ENCODE peak calls at places on chromosomes 13 and 19, in six cellular contexts. F is K562, R is SK-N-SH, C is HepG2, X is H1, A is GM12878. G is an unnamed sample.

GRCh38 chr13:81872581-81872980 is 1531.7 kb upstream of the SPRY2 start:
- DNase-seq in A (no peak), X (no peak), F (no peak), R (peak), C (peak), G (peak)

GRCh38 chr13:100633461-100633860 is 41.1 kb downstream of the TMTC4 start:
- DNase-seq in X (no peak), R (no peak), A (no peak), C (peak), F (no peak), G (no peak)

GRCh38 chr13:76812206-76812882 is 73.9 kb downstream of the KCTD12 start:
- DNase-seq in F (no peak), R (peak), X (no peak), A (no peak), C (no peak), G (no peak)

GRCh38 chr13:102779426-102780159 is 6.0 kb upstream of the TEX30 start:
- DNase-seq in F (no peak), R (peak), X (no peak), C (no peak), A (no peak), G (no peak)

GRCh38 chr19:52492991-52493470 is 34.4 kb upstream of the ZNF808 start:
- DNase-seq in F (no peak), R (peak), X (peak), A (no peak), C (no peak), G (no peak)

GRCh38 chr19:48806818-48807589 is 3.8 kb downstream of the BCAT2 start:
- DNase-seq in X (no peak), C (peak), R (peak), F (peak), A (no peak), G (peak)

GRCh38 chr13:113588394-113589111 is 4.0 kb downstream of the TFDP1 start:
- DNase-seq in C (no peak), F (no peak), X (no peak), R (no peak), A (no peak), G (no peak)

GRCh38 chr19:56718231-56718630 is 46.7 kb upstream of the ZNF835 start:
- DNase-seq in C (no peak), R (no peak), X (no peak), A (no peak), F (no peak), G (no peak)

GRCh38 chr19:3708207-3708931 is at the start of gene TJP3:
- DNase-seq in X (no peak), C (peak), F (no peak), A (no peak), R (peak), G (peak)

GRCh38 chr13:32390484-32390883 is 37.4 kb downstream of the N4BP2L1 start:
- DNase-seq in F (no peak), A (no peak), R (no peak), C (no peak), X (no peak), G (no peak)

GRCh38 chr19:389935-390289 is 19.0 kb downstream of the C2CD4C start:
- DNase-seq in F (no peak), X (no peak), A (no peak), C (no peak), R (no peak), G (no peak)

GRCh38 chr19:31595521-31595920 is 246.3 kb upstream of the TSHZ3 start:
- DNase-seq in F (no peak), X (no peak), C (no peak), A (no peak), R (no peak), G (no peak)

GRCh38 chr13:50521750-50522149 is 321.7 kb downstream of the DLEU7 start:
- DNase-seq in R (no peak), C (peak), F (no peak), X (no peak), A (no peak), G (no peak)

GRCh38 chr19:56076413-56076998 is 44.6 kb downstream of the ZNF787 start:
- DNase-seq in C (peak), X (no peak), F (peak), A (no peak), R (peak), G (peak)

GRCh38 chr19:1357695-1358094 is 26.0 kb upstream of the NDUFS7 start:
- DNase-seq in C (no peak), R (no peak), A (no peak), F (no peak), X (peak), G (no peak)

GRCh38 chr19:45340899-45341453 is 426 bp downstream of the KLC3 start:
- DNase-seq in F (no peak), R (no peak), A (no peak), X (no peak), C (no peak), G (no peak)

GRCh38 chr19:10288662-10289166 is 1.0 kb upstream of the ICAM5 start:
- DNase-seq in F (peak), R (peak), X (no peak), A (no peak), C (peak), G (no peak)

GRCh38 chr19:3184847-3185481 is 766 bp upstream of the NCLN start:
- DNase-seq in R (peak), F (peak), C (no peak), A (no peak), X (no peak), G (no peak)

DNA sequence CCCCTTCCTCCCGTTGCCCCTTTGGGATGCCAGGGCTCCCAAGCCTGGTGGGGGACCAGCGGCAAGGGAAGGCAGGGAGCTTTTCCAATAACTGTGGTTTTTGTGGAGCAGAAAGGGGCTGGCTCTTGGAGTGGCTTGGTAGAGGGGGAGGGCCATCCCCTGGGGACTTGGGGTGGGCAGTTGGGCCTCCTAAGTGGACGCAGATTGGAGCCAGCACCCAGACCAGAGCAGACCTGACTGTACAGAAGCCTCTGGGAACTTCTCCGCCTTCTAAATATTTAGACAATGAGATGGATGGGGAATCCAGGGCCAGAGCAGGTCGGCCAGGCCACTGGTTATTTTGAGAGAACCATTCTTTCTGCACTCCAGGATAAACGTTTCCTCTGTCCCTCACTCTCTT is 4.2 kb downstream of the PTGIR start:
- DNase-seq in F (no peak), R (peak), X (no peak), C (no peak), A (no peak), G (no peak)
- TF ChIP-seq POLR2AphosphoS5 in F (no peak), R (no peak), X (no peak), C (no peak), A (no peak), G (no peak)

DNA sequence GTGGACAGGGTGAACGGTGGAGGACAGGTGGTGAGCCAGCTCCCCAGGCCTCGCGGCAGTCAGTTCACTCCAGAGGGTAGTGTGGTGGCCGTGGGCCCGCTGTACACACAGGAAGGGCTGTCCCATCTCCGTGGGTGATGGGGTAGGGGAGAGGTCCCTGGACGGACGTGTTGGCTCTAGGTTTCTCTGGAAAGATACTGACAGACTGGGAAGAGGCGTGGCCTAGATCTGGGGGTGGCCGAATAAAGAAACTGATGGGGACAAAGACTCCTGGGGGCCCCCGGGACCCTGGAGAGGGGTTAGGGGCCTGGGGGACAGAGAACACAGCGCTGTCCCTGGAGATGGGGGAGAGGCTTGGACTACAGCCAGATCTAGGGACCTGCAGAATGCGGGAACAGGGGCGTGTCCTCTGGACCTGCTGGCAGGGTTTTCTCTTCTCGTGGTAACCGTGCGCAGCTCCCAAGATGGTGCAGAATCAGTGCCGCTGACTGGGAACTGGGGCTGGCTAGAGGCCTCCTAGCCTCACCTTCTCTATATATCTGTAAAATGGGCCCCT is 4.0 kb upstream of the PRAM1 start:
- DNase-seq in F (peak), R (no peak), A (no peak), C (no peak), X (no peak), G (no peak)
- H3K27ac ChIP-seq in F (no peak), R (no peak), A (peak), C (no peak), X (no peak), G (peak)

GRCh38 chr19:13766095-13766481 is 1.8 kb downstream of the MRI1 start:
- DNase-seq in C (no peak), R (no peak), F (no peak), X (no peak), A (no peak), G (no peak)
- TF ChIP-seq GABPA in C (no peak), R (no peak), F (no peak), X (no peak), A (no peak), G (no peak)

DNA sequence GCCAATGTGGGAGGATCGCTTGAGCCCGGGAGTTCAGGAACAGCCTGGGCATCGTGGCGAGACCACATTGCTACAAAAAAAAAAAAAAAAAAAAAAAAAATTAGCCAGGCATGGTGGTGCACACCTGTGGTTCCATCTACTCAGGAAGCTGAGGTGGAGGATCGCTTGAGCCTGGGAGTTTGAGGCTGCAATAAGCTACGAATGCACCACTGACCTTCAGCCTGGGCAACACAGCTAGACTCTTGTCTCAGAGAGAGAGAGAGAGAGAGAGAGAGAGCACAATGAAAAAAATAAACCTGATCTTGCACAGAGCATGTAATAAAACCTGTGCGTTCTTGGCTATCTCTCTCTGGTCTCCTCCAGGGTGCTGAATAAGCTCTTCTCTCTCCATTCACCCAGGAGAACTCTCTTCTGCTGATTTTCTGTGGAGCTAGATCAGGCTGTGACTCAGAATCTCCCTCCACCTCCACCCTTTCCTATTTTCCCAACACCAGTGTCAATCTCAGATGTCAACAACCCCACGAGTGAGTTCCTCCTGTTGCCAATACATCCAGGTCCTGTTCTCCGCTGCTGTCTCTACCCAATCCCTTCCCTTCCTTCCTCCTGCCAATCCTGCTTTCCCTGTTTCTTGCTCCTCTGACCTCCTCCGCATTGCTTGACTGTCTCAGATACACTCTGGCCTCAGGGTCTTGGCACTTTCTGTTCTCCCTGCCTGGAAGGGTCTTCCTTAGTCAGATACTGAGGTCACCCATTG is 3.4 kb upstream of the ACP5 start:
- DNase-seq in A (no peak), R (no peak), X (no peak), F (no peak), C (no peak), G (no peak)
- TF ChIP-seq POLR2AphosphoS5 in A (no peak), R (no peak), X (no peak), F (no peak), C (no peak), G (no peak)

G was measured in HL-60.